ENCODE peak calls at places on chromosomes 5 and 9, in four cellular contexts. One of them, this sample, is unnamed.

GRCh38 chr5:54651482-54652076 is 134.0 kb downstream of the SNX18 start:
- DNase-seq in fibroblast of lung: peak; percentile 89
- DNase-seq in GM23338: no peak
- DNase-seq in fibroblast of the aortic adventitia: peak; percentile 82
- DNase-seq in this sample: no peak

GRCh38 chr5:122142480-122142879 is 13.1 kb downstream of the ZNF474 start:
- DNase-seq in fibroblast of lung: peak; percentile 17
- DNase-seq in GM23338: no peak
- DNase-seq in fibroblast of the aortic adventitia: no peak
- DNase-seq in this sample: no peak

GRCh38 chr5:112641515-112642110 is 96.1 kb upstream of the APC start:
- DNase-seq in fibroblast of lung: no peak
- DNase-seq in GM23338: no peak
- DNase-seq in fibroblast of the aortic adventitia: no peak
- DNase-seq in this sample: no peak

GRCh38 chr9:20728493-20729220 is 44.6 kb downstream of the FOCAD start:
- DNase-seq in fibroblast of lung: peak; percentile 58
- DNase-seq in GM23338: no peak
- DNase-seq in fibroblast of the aortic adventitia: peak; percentile 65
- DNase-seq in this sample: no peak

GRCh38 chr5:172565931-172566665 is 75.0 kb upstream of the NEURL1B start:
- DNase-seq in fibroblast of lung: no peak
- DNase-seq in GM23338: no peak
- DNase-seq in fibroblast of the aortic adventitia: no peak
- DNase-seq in this sample: no peak

GRCh38 chr5:39100301-39100850 is 26.2 kb upstream of the RICTOR start:
- DNase-seq in fibroblast of lung: no peak
- DNase-seq in GM23338: no peak
- DNase-seq in fibroblast of the aortic adventitia: no peak
- DNase-seq in this sample: no peak

GRCh38 chr5:142959683-142960308 is 189.6 kb downstream of the ARHGAP26 start:
- DNase-seq in fibroblast of lung: no peak
- DNase-seq in GM23338: no peak
- DNase-seq in fibroblast of the aortic adventitia: no peak
- DNase-seq in this sample: no peak

GRCh38 chr5:151448038-151448985 is 909 bp downstream of the SLC36A1 start:
- DNase-seq in fibroblast of lung: peak; percentile 9
- DNase-seq in GM23338: peak; percentile 77
- DNase-seq in fibroblast of the aortic adventitia: peak; percentile 14
- DNase-seq in this sample: no peak

GRCh38 chr9:115691097-115691496 is 462.5 kb upstream of the PAPPA start:
- DNase-seq in fibroblast of lung: peak; percentile 96
- DNase-seq in GM23338: no peak
- DNase-seq in fibroblast of the aortic adventitia: peak; percentile 99
- DNase-seq in this sample: no peak

GRCh38 chr5:56763182-56763581 is 52.2 kb upstream of the MAP3K1 start:
- DNase-seq in fibroblast of lung: no peak
- DNase-seq in GM23338: no peak
- DNase-seq in fibroblast of the aortic adventitia: no peak
- DNase-seq in this sample: no peak
- H3K4me3 ChIP-seq in fibroblast of lung: no peak overlapping the region
- H3K4me3 ChIP-seq in GM23338: no peak overlapping the region
- H3K4me3 ChIP-seq in fibroblast of the aortic adventitia: no peak overlapping the region
- H3K4me3 ChIP-seq in this sample: no peak overlapping the region

GRCh38 chr5:27682600-27682999 is 644.2 kb upstream of the CDH9 start:
- DNase-seq in fibroblast of lung: no peak
- DNase-seq in GM23338: peak; percentile 66
- DNase-seq in fibroblast of the aortic adventitia: no peak
- DNase-seq in this sample: no peak
- TF ChIP-seq CTCF in fibroblast of lung: no peak
- TF ChIP-seq CTCF in GM23338: peak; percentile 57
- TF ChIP-seq CTCF in fibroblast of the aortic adventitia: no peak
- TF ChIP-seq CTCF in this sample: no peak

GRCh38 chr5:131382407-131383395 is 118.8 kb downstream of the CDC42SE2 start:
- DNase-seq in fibroblast of lung: peak; percentile 52
- DNase-seq in GM23338: peak; percentile 83
- DNase-seq in fibroblast of the aortic adventitia: peak; percentile 43
- DNase-seq in this sample: peak; percentile 82

GRCh38 chr5:131381792-131382191 is 117.9 kb downstream of the CDC42SE2 start:
- DNase-seq in fibroblast of lung: no peak
- DNase-seq in GM23338: no peak
- DNase-seq in fibroblast of the aortic adventitia: no peak
- DNase-seq in this sample: peak; percentile 74

GRCh38 chr5:131379723-131380122 is 115.9 kb downstream of the CDC42SE2 start:
- DNase-seq in fibroblast of lung: peak; percentile 36
- DNase-seq in GM23338: no peak
- DNase-seq in fibroblast of the aortic adventitia: no peak
- DNase-seq in this sample: peak; percentile 60

GRCh38 chr5:131379071-131379538 is 115.3 kb downstream of the CDC42SE2 start:
- DNase-seq in fibroblast of lung: peak; percentile 15
- DNase-seq in GM23338: no peak
- DNase-seq in fibroblast of the aortic adventitia: no peak
- DNase-seq in this sample: no peak

DNA sequence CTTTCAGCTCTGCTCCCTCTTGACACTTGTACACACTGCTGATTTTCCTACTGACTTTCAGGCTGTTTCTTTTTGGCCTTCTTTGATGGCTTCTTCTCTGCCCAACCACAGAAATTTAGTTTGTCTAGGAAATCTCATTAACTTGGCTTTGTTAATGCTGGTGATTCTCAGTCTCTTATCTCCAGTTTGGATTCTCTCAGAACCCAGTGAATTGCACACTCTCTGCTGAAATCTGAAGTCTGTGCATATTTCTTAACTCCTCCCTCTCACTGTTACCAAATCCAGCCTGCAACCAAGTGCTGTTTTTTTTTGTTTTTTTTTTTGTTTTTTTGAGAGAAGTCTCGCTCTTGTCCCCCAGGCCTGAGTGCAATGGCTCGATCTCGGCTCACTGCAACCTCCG is 117.2 kb downstream of the CDC42SE2 start:
- DNase-seq in fibroblast of lung: peak; percentile 17
- DNase-seq in GM23338: no peak
- DNase-seq in fibroblast of the aortic adventitia: peak; percentile 75
- DNase-seq in this sample: no peak
- H3K4me3 ChIP-seq in fibroblast of lung: no peak overlapping the region
- H3K4me3 ChIP-seq in GM23338: no peak overlapping the region
- H3K4me3 ChIP-seq in fibroblast of the aortic adventitia: no peak overlapping the region
- H3K4me3 ChIP-seq in this sample: no peak overlapping the region

DNA sequence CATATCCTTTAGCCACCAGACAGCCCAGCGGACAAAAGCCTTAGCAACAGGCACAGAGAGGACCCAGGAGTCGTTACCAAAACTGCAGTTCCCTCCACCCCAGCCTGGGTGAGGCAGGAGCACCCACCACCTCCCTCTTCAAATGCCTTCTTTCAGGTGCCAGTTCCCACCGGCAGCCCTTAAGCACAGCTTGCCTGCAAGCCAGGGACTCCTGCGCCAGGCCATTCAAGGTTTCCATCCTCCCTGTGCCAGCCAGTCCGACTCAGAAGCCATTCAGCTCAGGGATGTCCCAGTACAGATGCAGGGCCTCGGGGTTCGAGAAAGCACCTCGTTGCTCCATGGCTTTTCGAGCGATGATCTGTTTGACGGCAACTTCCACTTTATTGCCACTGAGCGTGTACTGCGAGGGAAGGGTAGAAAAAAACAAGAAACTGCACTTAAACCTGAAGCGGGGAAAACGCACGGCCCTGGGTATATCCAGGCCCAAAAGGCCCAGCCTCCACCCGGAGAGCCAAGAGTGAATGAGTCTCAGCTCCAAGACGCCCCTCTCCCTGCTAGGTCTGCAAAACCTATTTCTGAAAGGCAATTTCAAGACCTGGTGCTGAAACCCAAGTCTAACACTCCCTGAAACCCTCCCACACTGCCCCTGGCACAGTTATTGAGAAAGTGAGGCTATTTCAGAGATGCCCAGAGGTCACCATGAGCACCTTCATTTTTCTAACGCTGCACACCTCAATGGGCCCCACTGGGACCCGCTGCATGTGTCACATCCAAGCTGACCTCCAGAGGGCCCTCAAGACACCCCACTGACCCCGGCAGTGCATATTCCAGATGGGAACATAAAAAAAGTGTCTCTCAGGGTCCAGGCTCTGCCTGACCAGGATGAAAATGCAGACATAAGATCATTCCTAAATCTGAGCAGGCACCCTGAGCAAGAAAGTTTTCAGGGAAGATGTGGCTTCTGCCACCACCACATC is 36.8 kb upstream of the ZNF354A start:
- DNase-seq in fibroblast of lung: no peak
- DNase-seq in GM23338: peak; percentile 64
- DNase-seq in fibroblast of the aortic adventitia: no peak
- DNase-seq in this sample: no peak
- TF ChIP-seq CTCF in fibroblast of lung: no peak
- TF ChIP-seq CTCF in GM23338: peak; percentile 52
- TF ChIP-seq CTCF in fibroblast of the aortic adventitia: no peak
- TF ChIP-seq CTCF in this sample: no peak

DNA sequence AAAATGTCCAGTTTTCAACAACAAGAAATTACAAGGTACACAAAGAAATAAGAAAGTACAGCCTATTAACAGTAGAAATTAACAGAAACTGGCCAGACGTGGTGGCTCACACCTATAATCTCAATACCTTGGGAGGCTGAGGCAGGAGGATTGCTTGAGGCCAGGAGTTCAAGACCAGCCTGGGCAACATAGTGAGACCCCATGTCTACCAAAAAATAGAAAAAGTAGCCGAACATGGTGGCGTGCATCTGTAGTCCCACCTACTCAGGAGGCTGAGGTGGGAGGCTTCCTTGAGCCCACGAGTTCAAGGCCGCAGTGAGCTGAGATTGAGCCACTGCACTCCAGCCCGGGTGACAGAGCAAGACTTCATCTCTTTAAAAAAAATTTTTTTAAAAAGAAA is 41.5 kb upstream of the FSD1L start:
- DNase-seq in fibroblast of lung: no peak
- DNase-seq in GM23338: no peak
- DNase-seq in fibroblast of the aortic adventitia: no peak
- DNase-seq in this sample: no peak
- H3K4me3 ChIP-seq in fibroblast of lung: no peak overlapping the region
- H3K4me3 ChIP-seq in GM23338: no peak overlapping the region
- H3K4me3 ChIP-seq in fibroblast of the aortic adventitia: no peak overlapping the region
- H3K4me3 ChIP-seq in this sample: no peak overlapping the region

GRCh38 chr5:7753596-7753995 is 97.3 kb downstream of the CFAP90 start:
- DNase-seq in fibroblast of lung: no peak
- DNase-seq in GM23338: no peak
- DNase-seq in fibroblast of the aortic adventitia: no peak
- DNase-seq in this sample: no peak
- TF ChIP-seq CTCF in fibroblast of lung: no peak
- TF ChIP-seq CTCF in GM23338: no peak
- TF ChIP-seq CTCF in fibroblast of the aortic adventitia: no peak
- TF ChIP-seq CTCF in this sample: no peak

GRCh38 chr9:80242022-80242421 is 670.3 kb downstream of the TLE4 start:
- DNase-seq in fibroblast of lung: no peak
- DNase-seq in GM23338: no peak
- DNase-seq in fibroblast of the aortic adventitia: no peak
- DNase-seq in this sample: no peak
- H3K4me3 ChIP-seq in fibroblast of lung: no peak overlapping the region
- H3K4me3 ChIP-seq in GM23338: no peak overlapping the region
- H3K4me3 ChIP-seq in fibroblast of the aortic adventitia: no peak overlapping the region
- H3K4me3 ChIP-seq in this sample: no peak overlapping the region

DNA sequence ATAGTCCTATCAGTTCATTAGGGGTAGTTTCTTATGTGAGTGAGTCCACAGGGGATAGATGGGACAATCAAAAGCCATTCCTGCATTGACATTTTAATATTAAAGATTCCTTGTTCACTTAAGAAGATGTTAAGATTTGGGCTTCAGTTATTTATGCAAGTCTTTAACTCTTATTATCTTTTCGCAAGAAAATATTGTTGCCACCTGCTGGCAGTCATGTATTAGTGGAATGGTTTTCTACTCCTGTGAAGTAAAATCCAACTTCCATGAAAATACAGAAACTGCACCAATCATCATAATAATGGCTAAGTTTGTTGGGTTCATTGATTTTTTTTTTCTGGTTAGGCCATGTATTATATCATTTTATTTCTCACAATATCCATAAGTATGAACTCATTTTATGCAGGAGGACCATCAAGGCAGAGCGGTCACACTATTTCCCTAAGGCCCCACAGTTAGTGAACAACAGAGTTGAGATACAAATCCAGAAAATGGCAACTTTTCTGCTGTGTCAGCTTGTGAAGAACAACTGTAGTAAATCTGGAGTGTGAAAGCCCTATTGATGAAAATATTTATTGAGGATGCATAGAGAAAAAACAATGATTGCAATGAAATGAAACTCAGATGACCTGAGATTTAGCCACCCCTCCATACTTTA is 88.5 kb upstream of the TXNDC8 start:
- DNase-seq in fibroblast of lung: peak; percentile 65
- DNase-seq in GM23338: no peak
- DNase-seq in fibroblast of the aortic adventitia: peak; percentile 60
- DNase-seq in this sample: no peak
- TF ChIP-seq CTCF in fibroblast of lung: peak; percentile 58
- TF ChIP-seq CTCF in GM23338: peak; percentile 33
- TF ChIP-seq CTCF in fibroblast of the aortic adventitia: peak; percentile 52
- TF ChIP-seq CTCF in this sample: peak; percentile 7

GRCh38 chr9:91914404-91914803 is 35.6 kb downstream of the ROR2 start:
- DNase-seq in fibroblast of lung: no peak
- DNase-seq in GM23338: peak; percentile 61
- DNase-seq in fibroblast of the aortic adventitia: no peak
- DNase-seq in this sample: no peak
- H3K4me3 ChIP-seq in fibroblast of lung: no peak overlapping the region
- H3K4me3 ChIP-seq in GM23338: no peak overlapping the region
- H3K4me3 ChIP-seq in fibroblast of the aortic adventitia: no peak overlapping the region
- H3K4me3 ChIP-seq in this sample: no peak overlapping the region

This sample was measured in GM12864.